ENCODE peak calls at places on chromosomes 1 and 21, in eight cellular contexts. Y is neural crest cell; S is endothelial cell; F is NAMALWA; Z is stimulated activated CD4-positive, alpha-beta T cell treated with anti-CD3 and anti-CD28 coated beads, Interleukin-12 subunit alpha, Interleukin-12 subunit beta, amount 100 ng/mL, for 48 hours; J is pancreas; B is activated naive CD8-positive, alpha-beta T cell treated with anti-CD3 and anti-CD28 coated beads, Interleukin-2, amount 50 U/mL, for 24 hours; E is prostate gland. X is an unnamed sample.

GRCh38 chr1:164787834-164788231 is 228.8 kb downstream of the PBX1 start:
- DNase-seq in J (no peak), E (peak), F (no peak), Y (no peak), Z (no peak), S (no peak), B (no peak), X (no peak)

GRCh38 chr21:38244885-38245869 is 11.6 kb upstream of the KCNJ15 start:
- DNase-seq in Y (no peak), Z (peak), E (no peak), J (no peak), B (peak), S (no peak), F (no peak), X (no peak)

GRCh38 chr1:25468037-25468436 is 37.3 kb downstream of the MACO1 start:
- DNase-seq in Y (no peak), Z (no peak), J (no peak), E (no peak), S (no peak), B (no peak), F (no peak), X (no peak)

GRCh38 chr21:26127918-26128317 is 42.7 kb downstream of the APP start:
- DNase-seq in J (no peak), F (no peak), Y (no peak), E (peak), B (no peak), S (no peak), Z (no peak), X (no peak)

GRCh38 chr1:89822999-89823628 is 2.3 kb downstream of the LRRC8D start:
- DNase-seq in Z (no peak), J (no peak), Y (no peak), B (no peak), S (no peak), F (peak), E (no peak), X (no peak)

GRCh38 chr1:159828916-159829634 is 2.4 kb downstream of the SLAMF8 start:
- DNase-seq in S (peak), E (peak), Y (peak), Z (no peak), B (no peak), J (no peak), F (peak), X (peak)

GRCh38 chr1:88191917-88192316 is 492.2 kb upstream of the PKN2 start:
- DNase-seq in E (no peak), F (peak), Y (no peak), J (no peak), S (no peak), B (no peak), Z (no peak), X (no peak)

GRCh38 chr1:101474039-101474665 is 237.3 kb downstream of the S1PR1 start:
- DNase-seq in E (no peak), S (peak), F (peak), Z (no peak), Y (no peak), B (no peak), J (no peak), X (no peak)

GRCh38 chr1:40059292-40059959 is 18.9 kb downstream of the CAP1 start:
- DNase-seq in B (no peak), Z (no peak), F (peak), E (no peak), S (peak), J (no peak), Y (no peak), X (no peak)

X was measured in nephron progenitor cell.